ENCODE peak calls at places on chromosomes 11 and 22, in six cellular contexts. One of them, this sample, is unnamed.
A peak's percentile ranks its signal among the peaks of the same experiment; 100 is the strongest.

GRCh38 chr11:6563121-6563619 is 40.2 kb downstream of the RRP8 start:
- DNase-seq in Caco-2: no peak
- DNase-seq in IMR-90: no peak
- DNase-seq in vagina: no peak
- DNase-seq in HAP-1: no peak
- DNase-seq in HL-60: no peak
- DNase-seq in this sample: no peak

GRCh38 chr11:115222863-115223530 is 281.2 kb downstream of the CADM1 start:
- DNase-seq in Caco-2: no peak
- DNase-seq in HAP-1: no peak
- DNase-seq in HL-60: no peak
- DNase-seq in vagina: no peak
- DNase-seq in IMR-90: no peak
- DNase-seq in this sample: no peak

GRCh38 chr11:124880958-124881357 is 15.7 kb downstream of the ROBO3 start:
- DNase-seq in IMR-90: no peak
- DNase-seq in HAP-1: no peak
- DNase-seq in vagina: no peak
- DNase-seq in Caco-2: peak; percentile 21
- DNase-seq in HL-60: no peak
- DNase-seq in this sample: no peak

GRCh38 chr11:50037282-50037681 is 4.6 kb downstream of the OR4C45 start:
- DNase-seq in IMR-90: no peak
- DNase-seq in HL-60: no peak
- DNase-seq in vagina: no peak
- DNase-seq in Caco-2: no peak
- DNase-seq in HAP-1: no peak
- DNase-seq in this sample: no peak

GRCh38 chr22:40444483-40444787 is 74.0 kb downstream of the SGSM3 start:
- DNase-seq in HAP-1: no peak
- DNase-seq in IMR-90: no peak
- DNase-seq in vagina: no peak
- DNase-seq in Caco-2: no peak
- DNase-seq in HL-60: no peak
- DNase-seq in this sample: no peak

GRCh38 chr11:123216249-123216648 is 21.2 kb upstream of the CLMP start:
- DNase-seq in HL-60: no peak
- DNase-seq in Caco-2: no peak
- DNase-seq in vagina: no peak
- DNase-seq in HAP-1: no peak
- DNase-seq in IMR-90: no peak
- DNase-seq in this sample: no peak

GRCh38 chr11:61671527-61671926 is 8.7 kb upstream of the DAGLA start:
- DNase-seq in IMR-90: no peak
- DNase-seq in HL-60: peak; percentile 27
- DNase-seq in HAP-1: peak; percentile 46
- DNase-seq in Caco-2: peak; percentile 79
- DNase-seq in vagina: no peak
- DNase-seq in this sample: no peak

GRCh38 chr11:44361883-44362282 is 51.9 kb upstream of the ALX4 start:
- DNase-seq in Caco-2: no peak
- DNase-seq in IMR-90: no peak
- DNase-seq in HAP-1: no peak
- DNase-seq in HL-60: no peak
- DNase-seq in vagina: no peak
- DNase-seq in this sample: no peak

GRCh38 chr11:10657308-10658271 is 36.0 kb downstream of the IRAG1 start:
- DNase-seq in HAP-1: peak; percentile 11
- DNase-seq in vagina: no peak
- DNase-seq in Caco-2: peak; percentile 78
- DNase-seq in IMR-90: peak; percentile 82
- DNase-seq in HL-60: no peak
- DNase-seq in this sample: no peak

GRCh38 chr22:30860176-30861105 is 108.1 kb downstream of the MORC2 start:
- DNase-seq in vagina: no peak
- DNase-seq in Caco-2: no peak
- DNase-seq in HAP-1: no peak
- DNase-seq in HL-60: no peak
- DNase-seq in IMR-90: no peak
- DNase-seq in this sample: peak; percentile 37

GRCh38 chr22:20653795-20654342 is 120.0 kb upstream of the SERPIND1 start:
- DNase-seq in HL-60: no peak
- DNase-seq in IMR-90: no peak
- DNase-seq in vagina: peak; percentile 60
- DNase-seq in Caco-2: no peak
- DNase-seq in HAP-1: no peak
- DNase-seq in this sample: no peak
- H3K4me3 ChIP-seq in HL-60: no peak overlapping the region
- H3K4me3 ChIP-seq in IMR-90: no peak overlapping the region
- H3K4me3 ChIP-seq in vagina: no peak overlapping the region
- H3K4me3 ChIP-seq in Caco-2: no peak overlapping the region
- H3K4me3 ChIP-seq in HAP-1: no peak overlapping the region
- H3K4me3 ChIP-seq in this sample: no peak overlapping the region

DNA sequence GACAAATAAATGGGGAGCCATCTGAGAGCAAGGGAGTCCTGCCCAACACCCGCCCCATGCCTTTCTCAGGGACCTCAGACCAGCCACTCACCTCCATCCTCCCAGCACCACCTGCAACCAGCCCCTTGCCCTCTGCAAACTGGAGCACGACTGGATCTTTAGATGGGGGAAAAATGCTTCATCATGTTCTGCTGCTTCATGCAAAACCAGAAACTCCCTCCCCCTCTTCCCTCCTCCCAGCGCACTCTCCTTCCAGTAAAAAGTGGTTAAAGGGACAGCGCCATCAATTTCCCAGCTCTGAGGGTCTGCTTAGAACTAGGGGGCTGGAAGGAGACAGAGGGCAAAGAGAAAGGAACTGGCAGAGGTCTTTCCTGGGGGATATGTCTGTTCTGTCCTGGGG is 2.1 kb upstream of the NEFH start:
- DNase-seq in HL-60: no peak
- DNase-seq in vagina: no peak
- DNase-seq in IMR-90: no peak
- DNase-seq in Caco-2: no peak
- DNase-seq in HAP-1: no peak
- DNase-seq in this sample: no peak
- H3K27me3 ChIP-seq in HL-60: no peaks in the 10 kb centered on the region
- H3K27me3 ChIP-seq in vagina: peaks cover 14% of the 10 kb centered on the region
- H3K27me3 ChIP-seq in IMR-90: peaks cover 70% of the 10 kb centered on the region
- H3K27me3 ChIP-seq in Caco-2: no peaks in the 10 kb centered on the region
- H3K27me3 ChIP-seq in HAP-1: peaks cover 11% of the 10 kb centered on the region
- H3K27me3 ChIP-seq in this sample: peaks cover 39% of the 10 kb centered on the region

DNA sequence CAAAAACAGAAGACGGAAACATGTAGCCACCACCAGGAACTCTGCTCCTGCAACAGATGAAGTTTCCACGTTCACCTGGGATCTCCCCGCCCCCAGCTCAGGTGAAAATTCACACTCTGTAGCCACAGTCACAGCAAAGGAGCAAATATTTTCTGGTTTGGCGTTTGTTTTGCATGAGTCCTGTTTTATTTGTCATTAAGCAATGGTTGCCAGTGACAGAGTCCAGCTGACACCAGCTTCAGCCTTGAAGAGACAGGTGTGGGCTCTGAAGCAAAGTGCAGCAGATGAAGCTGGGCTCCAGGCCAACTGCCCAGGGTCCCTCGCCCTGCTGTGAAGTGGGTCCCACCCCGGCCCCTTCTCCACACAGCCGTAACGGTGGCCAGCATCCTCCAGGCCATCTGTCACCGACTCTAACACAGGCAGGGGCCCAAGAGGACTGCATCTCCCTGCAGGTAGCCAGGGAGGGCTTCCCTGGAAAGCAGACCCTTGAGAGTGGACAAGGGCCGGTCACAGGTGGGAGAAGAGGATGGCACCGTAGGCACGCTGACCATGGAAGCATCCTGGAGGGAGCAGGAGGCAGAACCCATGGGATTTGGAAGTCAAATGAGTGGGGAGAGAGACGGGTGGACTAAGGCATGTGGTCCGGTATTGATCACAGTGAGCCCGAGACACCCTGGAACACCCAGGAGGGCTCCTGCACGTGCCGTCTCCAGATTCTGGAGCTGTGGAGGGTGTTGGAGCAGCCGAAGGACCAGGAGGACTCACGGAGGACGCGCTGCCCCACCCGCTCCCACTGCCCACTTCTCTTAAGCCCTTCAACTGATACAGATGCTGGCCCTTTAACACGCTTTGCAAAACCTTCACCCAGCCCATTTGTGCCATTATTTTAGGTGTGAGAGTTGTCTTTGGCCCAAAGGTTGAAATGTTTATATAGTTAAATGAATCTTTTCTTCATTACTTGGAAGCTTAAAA is 294.6 kb downstream of the BRD1 start:
- DNase-seq in HAP-1: no peak
- DNase-seq in HL-60: no peak
- DNase-seq in vagina: no peak
- DNase-seq in Caco-2: no peak
- DNase-seq in IMR-90: no peak
- DNase-seq in this sample: peak; percentile 47
- H3K4me3 ChIP-seq in HAP-1: no peak overlapping the region
- H3K4me3 ChIP-seq in HL-60: no peak overlapping the region
- H3K4me3 ChIP-seq in vagina: no peak overlapping the region
- H3K4me3 ChIP-seq in Caco-2: no peak overlapping the region
- H3K4me3 ChIP-seq in IMR-90: no peak overlapping the region
- H3K4me3 ChIP-seq in this sample: no peak overlapping the region

GRCh38 chr11:2713069-2713468 is 13.3 kb upstream of the KCNQ1OT1 start:
- DNase-seq in HAP-1: no peak
- DNase-seq in IMR-90: no peak
- DNase-seq in Caco-2: no peak
- DNase-seq in HL-60: no peak
- DNase-seq in vagina: no peak
- DNase-seq in this sample: no peak

GRCh38 chr11:2715716-2716350 is 16.0 kb upstream of the KCNQ1OT1 start:
- DNase-seq in HAP-1: no peak
- DNase-seq in Caco-2: no peak
- DNase-seq in HL-60: no peak
- DNase-seq in vagina: no peak
- DNase-seq in IMR-90: no peak
- DNase-seq in this sample: no peak

GRCh38 chr11:2713721-2714462 is 14.1 kb upstream of the KCNQ1OT1 start:
- DNase-seq in IMR-90: no peak
- DNase-seq in vagina: no peak
- DNase-seq in HL-60: no peak
- DNase-seq in Caco-2: no peak
- DNase-seq in HAP-1: no peak
- DNase-seq in this sample: no peak

GRCh38 chr11:2714871-2715270 is 15.1 kb upstream of the KCNQ1OT1 start:
- DNase-seq in Caco-2: no peak
- DNase-seq in vagina: no peak
- DNase-seq in HAP-1: no peak
- DNase-seq in HL-60: no peak
- DNase-seq in IMR-90: no peak
- DNase-seq in this sample: no peak

GRCh38 chr11:2714463-2714800 is 14.6 kb upstream of the KCNQ1OT1 start:
- DNase-seq in Caco-2: no peak
- DNase-seq in vagina: no peak
- DNase-seq in IMR-90: no peak
- DNase-seq in HAP-1: no peak
- DNase-seq in HL-60: no peak
- DNase-seq in this sample: no peak
- H3K27me3 ChIP-seq in Caco-2: no peaks in the 10 kb centered on the region
- H3K27me3 ChIP-seq in vagina: no peaks in the 10 kb centered on the region
- H3K27me3 ChIP-seq in IMR-90: peaks cover 59% of the 10 kb centered on the region
- H3K27me3 ChIP-seq in HAP-1: no peaks in the 10 kb centered on the region
- H3K27me3 ChIP-seq in HL-60: no peaks in the 10 kb centered on the region
- H3K27me3 ChIP-seq in this sample: no peaks in the 10 kb centered on the region

DNA sequence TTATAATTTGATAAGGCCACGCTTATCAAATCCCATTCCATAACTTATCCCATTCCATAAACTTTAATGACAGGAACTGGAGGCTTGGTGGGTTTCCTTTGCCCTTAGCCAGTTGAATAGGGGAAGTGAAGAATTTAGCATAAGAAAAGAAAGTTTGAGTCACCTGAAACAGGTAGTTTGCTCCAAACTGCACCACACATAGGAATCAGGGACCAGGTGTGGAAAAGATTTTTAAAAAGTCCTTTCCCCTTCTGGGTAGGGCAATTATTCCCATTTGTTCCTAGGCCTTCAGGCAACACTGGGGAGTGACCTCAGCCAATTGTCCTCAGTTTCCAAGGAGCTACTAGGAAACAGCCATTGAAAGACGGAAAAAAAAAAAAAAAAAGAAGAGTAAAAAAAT is 525.7 kb upstream of the CNTN5 start:
- DNase-seq in vagina: no peak
- DNase-seq in Caco-2: no peak
- DNase-seq in HL-60: no peak
- DNase-seq in HAP-1: no peak
- DNase-seq in IMR-90: no peak
- DNase-seq in this sample: no peak
- H3K4me3 ChIP-seq in vagina: no peak overlapping the region
- H3K4me3 ChIP-seq in Caco-2: peak overlapping the region; percentile 35
- H3K4me3 ChIP-seq in HL-60: no peak overlapping the region
- H3K4me3 ChIP-seq in HAP-1: no peak overlapping the region
- H3K4me3 ChIP-seq in IMR-90: no peak overlapping the region
- H3K4me3 ChIP-seq in this sample: no peak overlapping the region

DNA sequence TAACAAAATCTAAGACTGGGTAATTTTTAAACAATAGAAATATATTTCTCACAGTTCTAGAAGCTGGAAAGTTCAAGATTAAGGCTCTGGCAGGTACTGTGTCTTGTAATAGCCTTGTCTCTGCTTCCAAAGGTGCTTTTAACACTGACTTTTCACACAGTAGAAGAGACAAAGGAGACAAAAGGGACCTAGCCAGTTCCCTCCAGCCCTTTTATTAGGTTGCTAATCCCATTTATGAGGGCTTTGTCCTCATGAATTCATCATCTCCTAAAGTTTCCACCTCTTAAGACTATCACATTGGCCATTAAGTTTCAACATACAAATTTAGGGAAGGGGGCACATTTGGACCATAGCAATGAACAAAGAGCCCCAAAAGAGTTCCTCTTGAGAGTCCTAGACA is 40.7 kb downstream of the FAM181B start:
- DNase-seq in Caco-2: no peak
- DNase-seq in vagina: no peak
- DNase-seq in IMR-90: no peak
- DNase-seq in HL-60: no peak
- DNase-seq in HAP-1: no peak
- DNase-seq in this sample: no peak
- H3K27me3 ChIP-seq in Caco-2: no peaks in the 10 kb centered on the region
- H3K27me3 ChIP-seq in vagina: no peaks in the 10 kb centered on the region
- H3K27me3 ChIP-seq in IMR-90: no peaks in the 10 kb centered on the region
- H3K27me3 ChIP-seq in HL-60: no peaks in the 10 kb centered on the region
- H3K27me3 ChIP-seq in HAP-1: no peaks in the 10 kb centered on the region
- H3K27me3 ChIP-seq in this sample: no peaks in the 10 kb centered on the region

DNA sequence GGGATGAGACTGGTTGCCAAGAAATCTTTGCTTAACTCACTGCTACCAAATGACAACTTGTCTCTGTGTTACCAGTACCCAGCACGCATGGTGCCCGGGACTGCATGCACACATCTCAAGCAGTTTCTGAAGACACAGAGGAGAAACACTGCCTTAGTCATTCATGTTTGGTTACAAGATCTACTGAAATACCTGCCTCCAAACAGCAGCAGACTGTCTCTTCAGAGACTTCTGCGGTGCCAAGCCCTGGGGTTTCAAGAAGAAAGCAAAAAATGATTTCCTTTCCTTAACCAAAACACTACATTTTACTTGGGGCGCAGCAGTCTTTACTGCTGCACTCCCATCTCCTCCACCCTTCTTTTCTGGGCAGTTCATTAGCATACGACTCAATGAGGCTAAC is 4.2 kb downstream of the NAP1L4 start:
- DNase-seq in HL-60: no peak
- DNase-seq in HAP-1: no peak
- DNase-seq in vagina: no peak
- DNase-seq in Caco-2: no peak
- DNase-seq in IMR-90: no peak
- DNase-seq in this sample: no peak
- H3K4me3 ChIP-seq in HL-60: no peak overlapping the region
- H3K4me3 ChIP-seq in HAP-1: no peak overlapping the region
- H3K4me3 ChIP-seq in vagina: no peak overlapping the region
- H3K4me3 ChIP-seq in Caco-2: no peak overlapping the region
- H3K4me3 ChIP-seq in IMR-90: no peak overlapping the region
- H3K4me3 ChIP-seq in this sample: peak overlapping the region; percentile 90

This sample was measured in upper lobe of right lung.